ENCODE peak calls at places on chromosome 10, in nine cellular contexts. One of them, this sample, is unnamed.

GRCh38 chr10:3811331-3811870 is 26.4 kb upstream of the KLF6 start:
- DNase-seq in cardiac muscle cell: peak; percentile 69
- DNase-seq in neural progenitor cell: no peak
- DNase-seq in ascending aorta: no peak
- DNase-seq in mammary epithelial cell: peak; percentile 98
- DNase-seq in psoas muscle: no peak
- DNase-seq in heart left ventricle: peak; percentile 72
- DNase-seq in tibial artery: no peak
- DNase-seq in IMR-90: peak; percentile 71
- DNase-seq in this sample: no peak

GRCh38 chr10:73910764-73911552 is at the start of gene PLAU:
- DNase-seq in cardiac muscle cell: peak; percentile 43
- DNase-seq in psoas muscle: peak; percentile 68
- DNase-seq in heart left ventricle: peak; percentile 62
- DNase-seq in neural progenitor cell: peak; percentile 85
- DNase-seq in ascending aorta: no peak
- DNase-seq in tibial artery: peak; percentile 75
- DNase-seq in IMR-90: peak; percentile 57
- DNase-seq in mammary epithelial cell: peak; percentile 73
- DNase-seq in this sample: peak; percentile 80

GRCh38 chr10:97861351-97861750 is 11.7 kb downstream of the GOLGA7B start:
- DNase-seq in neural progenitor cell: no peak
- DNase-seq in heart left ventricle: no peak
- DNase-seq in IMR-90: peak; percentile 44
- DNase-seq in ascending aorta: no peak
- DNase-seq in tibial artery: no peak
- DNase-seq in mammary epithelial cell: peak; percentile 93
- DNase-seq in psoas muscle: peak; percentile 66
- DNase-seq in cardiac muscle cell: peak; percentile 45
- DNase-seq in this sample: no peak

GRCh38 chr10:112585960-112586359 is 138.9 kb downstream of the VTI1A start:
- DNase-seq in ascending aorta: no peak
- DNase-seq in mammary epithelial cell: no peak
- DNase-seq in IMR-90: no peak
- DNase-seq in heart left ventricle: no peak
- DNase-seq in tibial artery: no peak
- DNase-seq in cardiac muscle cell: peak; percentile 28
- DNase-seq in psoas muscle: no peak
- DNase-seq in neural progenitor cell: no peak
- DNase-seq in this sample: no peak

GRCh38 chr10:6678211-6678803 is 98.2 kb upstream of the PRKCQ start:
- DNase-seq in IMR-90: peak; percentile 29
- DNase-seq in neural progenitor cell: peak; percentile 68
- DNase-seq in tibial artery: peak; percentile 65
- DNase-seq in psoas muscle: no peak
- DNase-seq in heart left ventricle: no peak
- DNase-seq in ascending aorta: no peak
- DNase-seq in cardiac muscle cell: peak; percentile 65
- DNase-seq in mammary epithelial cell: peak; percentile 12
- DNase-seq in this sample: no peak

GRCh38 chr10:72846225-72846624 is 47.3 kb upstream of the OIT3 start:
- DNase-seq in IMR-90: peak; percentile 89
- DNase-seq in cardiac muscle cell: peak; percentile 58
- DNase-seq in heart left ventricle: no peak
- DNase-seq in ascending aorta: no peak
- DNase-seq in mammary epithelial cell: peak; percentile 95
- DNase-seq in neural progenitor cell: no peak
- DNase-seq in psoas muscle: no peak
- DNase-seq in tibial artery: no peak
- DNase-seq in this sample: no peak

GRCh38 chr10:94315975-94316464 is 46.7 kb downstream of the NOC3L start:
- DNase-seq in tibial artery: no peak
- DNase-seq in IMR-90: peak; percentile 76
- DNase-seq in psoas muscle: no peak
- DNase-seq in neural progenitor cell: peak; percentile 23
- DNase-seq in ascending aorta: no peak
- DNase-seq in cardiac muscle cell: peak; percentile 85
- DNase-seq in heart left ventricle: no peak
- DNase-seq in mammary epithelial cell: no peak
- DNase-seq in this sample: no peak

GRCh38 chr10:112672706-112673105 is 225.7 kb downstream of the VTI1A start:
- DNase-seq in tibial artery: no peak
- DNase-seq in neural progenitor cell: no peak
- DNase-seq in psoas muscle: no peak
- DNase-seq in mammary epithelial cell: no peak
- DNase-seq in heart left ventricle: no peak
- DNase-seq in cardiac muscle cell: no peak
- DNase-seq in IMR-90: no peak
- DNase-seq in ascending aorta: no peak
- DNase-seq in this sample: no peak

GRCh38 chr10:80261316-80262030 is 28.0 kb downstream of the MAT1A start:
- DNase-seq in cardiac muscle cell: no peak
- DNase-seq in IMR-90: no peak
- DNase-seq in psoas muscle: no peak
- DNase-seq in heart left ventricle: no peak
- DNase-seq in ascending aorta: no peak
- DNase-seq in tibial artery: no peak
- DNase-seq in neural progenitor cell: no peak
- DNase-seq in mammary epithelial cell: no peak
- DNase-seq in this sample: no peak

DNA sequence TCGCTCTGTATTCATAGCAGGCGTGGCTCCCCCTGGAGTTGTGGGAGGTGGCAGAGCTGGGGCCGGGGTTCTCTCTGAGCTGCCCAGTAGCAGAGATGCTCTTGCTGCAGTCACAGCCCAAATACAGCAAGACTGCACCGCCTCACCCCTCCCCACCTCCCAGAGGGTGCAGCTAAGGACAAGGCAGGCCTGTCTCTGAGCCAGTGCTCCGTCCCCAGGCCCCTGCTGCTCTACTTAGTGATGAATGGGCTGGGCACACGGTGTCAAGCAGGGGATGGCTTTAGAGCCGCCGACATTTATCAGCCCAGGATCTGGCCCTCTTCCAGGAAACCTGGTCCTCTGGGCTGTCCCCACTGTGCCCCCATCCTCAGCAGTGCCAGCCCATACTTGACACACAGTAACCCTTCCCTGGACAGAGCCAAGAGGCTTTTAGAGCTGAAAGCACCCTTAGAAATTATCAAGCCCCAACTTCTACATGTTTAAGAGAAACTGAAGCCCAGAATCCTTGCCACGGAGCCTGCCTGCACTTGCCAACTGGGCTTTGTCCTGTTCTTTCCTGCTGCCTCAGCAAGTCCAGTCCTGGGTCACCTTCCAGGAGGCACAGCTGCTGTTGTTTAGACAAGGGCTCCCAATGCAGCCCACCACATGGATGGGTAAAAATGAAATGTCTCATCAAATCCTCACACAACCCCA is 137.2 kb upstream of the UNC5B start:
- DNase-seq in mammary epithelial cell: peak; percentile 77
- DNase-seq in heart left ventricle: peak; percentile 54
- DNase-seq in psoas muscle: no peak
- DNase-seq in ascending aorta: no peak
- DNase-seq in tibial artery: peak; percentile 54
- DNase-seq in cardiac muscle cell: no peak
- DNase-seq in IMR-90: no peak
- DNase-seq in neural progenitor cell: no peak
- DNase-seq in this sample: no peak
- H3K27me3 ChIP-seq in mammary epithelial cell: no peaks in the 10 kb centered on the region
- H3K27me3 ChIP-seq in heart left ventricle: no peaks in the 10 kb centered on the region
- H3K27me3 ChIP-seq in psoas muscle: no peaks in the 10 kb centered on the region
- H3K27me3 ChIP-seq in ascending aorta: no peaks in the 10 kb centered on the region
- H3K27me3 ChIP-seq in tibial artery: no peaks in the 10 kb centered on the region
- H3K27me3 ChIP-seq in cardiac muscle cell: no peaks in the 10 kb centered on the region
- H3K27me3 ChIP-seq in IMR-90: peaks cover 45% of the 10 kb centered on the region
- H3K27me3 ChIP-seq in neural progenitor cell: no peaks in the 10 kb centered on the region
- H3K27me3 ChIP-seq in this sample: peaks cover 6% of the 10 kb centered on the region

DNA sequence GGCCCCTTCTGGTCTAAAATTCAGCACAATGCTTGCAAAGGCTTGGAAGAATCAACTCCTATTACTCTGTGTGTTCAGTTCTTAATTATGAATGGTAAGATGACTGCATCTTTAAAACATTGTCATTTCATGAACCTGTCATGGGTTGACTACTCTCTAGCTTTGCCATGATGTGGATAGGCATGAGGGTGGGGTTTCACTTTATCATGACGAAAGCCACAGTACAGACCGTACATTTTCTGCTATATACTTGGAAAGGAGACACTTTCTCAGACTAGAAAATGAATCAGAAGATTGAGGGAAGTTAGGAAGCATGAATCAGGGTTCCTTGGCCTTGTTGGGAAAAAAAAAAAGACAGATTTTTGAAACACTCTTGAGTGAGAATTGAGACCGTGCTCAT is 19.7 kb upstream of the MSRB2 start:
- DNase-seq in tibial artery: no peak
- DNase-seq in IMR-90: no peak
- DNase-seq in neural progenitor cell: no peak
- DNase-seq in psoas muscle: no peak
- DNase-seq in cardiac muscle cell: no peak
- DNase-seq in ascending aorta: no peak
- DNase-seq in mammary epithelial cell: no peak
- DNase-seq in heart left ventricle: no peak
- DNase-seq in this sample: no peak
- H3K36me3 ChIP-seq in tibial artery: no peaks in the 10 kb centered on the region
- H3K36me3 ChIP-seq in IMR-90: no peaks in the 10 kb centered on the region
- H3K36me3 ChIP-seq in neural progenitor cell: no peaks in the 10 kb centered on the region
- H3K36me3 ChIP-seq in psoas muscle: no peaks in the 10 kb centered on the region
- H3K36me3 ChIP-seq in cardiac muscle cell: no peaks in the 10 kb centered on the region
- H3K36me3 ChIP-seq in ascending aorta: no peaks in the 10 kb centered on the region
- H3K36me3 ChIP-seq in mammary epithelial cell: no peaks in the 10 kb centered on the region
- H3K36me3 ChIP-seq in heart left ventricle: no peaks in the 10 kb centered on the region
- H3K36me3 ChIP-seq in this sample: no peaks in the 10 kb centered on the region

GRCh38 chr10:84341538-84341856 is 13.1 kb downstream of the CCSER2 start:
- DNase-seq in psoas muscle: no peak
- DNase-seq in ascending aorta: no peak
- DNase-seq in tibial artery: no peak
- DNase-seq in neural progenitor cell: no peak
- DNase-seq in IMR-90: no peak
- DNase-seq in cardiac muscle cell: no peak
- DNase-seq in mammary epithelial cell: no peak
- DNase-seq in heart left ventricle: no peak
- DNase-seq in this sample: no peak
- H3K4me3 ChIP-seq in psoas muscle: no peak overlapping the region
- H3K4me3 ChIP-seq in ascending aorta: no peak overlapping the region
- H3K4me3 ChIP-seq in tibial artery: no peak overlapping the region
- H3K4me3 ChIP-seq in neural progenitor cell: no peak overlapping the region
- H3K4me3 ChIP-seq in IMR-90: no peak overlapping the region
- H3K4me3 ChIP-seq in cardiac muscle cell: no peak overlapping the region
- H3K4me3 ChIP-seq in mammary epithelial cell: no peak overlapping the region
- H3K4me3 ChIP-seq in heart left ventricle: no peak overlapping the region
- H3K4me3 ChIP-seq in this sample: no peak overlapping the region

GRCh38 chr10:101075775-101076174 is 14.0 kb downstream of the KAZALD1 start:
- DNase-seq in mammary epithelial cell: no peak
- DNase-seq in ascending aorta: no peak
- DNase-seq in heart left ventricle: no peak
- DNase-seq in cardiac muscle cell: no peak
- DNase-seq in IMR-90: no peak
- DNase-seq in psoas muscle: no peak
- DNase-seq in tibial artery: no peak
- DNase-seq in neural progenitor cell: no peak
- DNase-seq in this sample: no peak
- H3K27me3 ChIP-seq in mammary epithelial cell: no peaks in the 10 kb centered on the region
- H3K27me3 ChIP-seq in ascending aorta: no peaks in the 10 kb centered on the region
- H3K27me3 ChIP-seq in heart left ventricle: peaks cover 66% of the 10 kb centered on the region
- H3K27me3 ChIP-seq in cardiac muscle cell: peaks cover 33% of the 10 kb centered on the region
- H3K27me3 ChIP-seq in IMR-90: peaks cover 60% of the 10 kb centered on the region
- H3K27me3 ChIP-seq in psoas muscle: peaks cover 83% of the 10 kb centered on the region
- H3K27me3 ChIP-seq in tibial artery: peaks cover 76% of the 10 kb centered on the region
- H3K27me3 ChIP-seq in neural progenitor cell: peaks cover 95% of the 10 kb centered on the region
- H3K27me3 ChIP-seq in this sample: peaks cover 73% of the 10 kb centered on the region

DNA sequence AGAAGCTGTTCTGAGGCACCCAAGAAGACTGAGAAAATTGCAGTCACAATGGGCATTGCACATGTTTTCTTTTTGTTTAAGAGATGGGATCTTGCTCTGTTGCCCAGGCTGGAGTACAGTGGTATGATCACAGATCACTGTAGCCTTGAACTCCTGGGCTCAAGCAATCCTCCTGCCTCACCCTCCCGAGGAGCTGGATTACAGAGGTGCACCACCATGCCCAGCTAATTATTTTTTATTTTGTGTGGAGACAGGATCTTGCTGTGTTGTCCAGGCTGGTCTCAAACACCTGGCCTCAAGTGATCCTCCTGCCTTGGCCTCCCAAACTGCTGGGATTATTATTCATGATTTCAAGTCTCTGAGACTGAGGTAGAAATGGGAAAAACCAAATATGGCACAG is 168.7 kb downstream of the PIP4K2A start:
- DNase-seq in IMR-90: no peak
- DNase-seq in ascending aorta: no peak
- DNase-seq in neural progenitor cell: no peak
- DNase-seq in cardiac muscle cell: no peak
- DNase-seq in psoas muscle: no peak
- DNase-seq in mammary epithelial cell: no peak
- DNase-seq in tibial artery: no peak
- DNase-seq in heart left ventricle: no peak
- DNase-seq in this sample: no peak
- H3K36me3 ChIP-seq in IMR-90: peaks cover 34% of the 10 kb centered on the region
- H3K36me3 ChIP-seq in ascending aorta: peaks cover 84% of the 10 kb centered on the region
- H3K36me3 ChIP-seq in neural progenitor cell: no peaks in the 10 kb centered on the region
- H3K36me3 ChIP-seq in cardiac muscle cell: peaks cover 8% of the 10 kb centered on the region
- H3K36me3 ChIP-seq in psoas muscle: peaks cover 3% of the 10 kb centered on the region
- H3K36me3 ChIP-seq in mammary epithelial cell: no peaks in the 10 kb centered on the region
- H3K36me3 ChIP-seq in tibial artery: peaks cover 79% of the 10 kb centered on the region
- H3K36me3 ChIP-seq in heart left ventricle: peaks cover under 1% of the 10 kb centered on the region
- H3K36me3 ChIP-seq in this sample: peaks cover 73% of the 10 kb centered on the region

GRCh38 chr10:77156406-77156879 is 481.2 kb downstream of the KCNMA1 start:
- DNase-seq in IMR-90: peak; percentile 75
- DNase-seq in cardiac muscle cell: peak; percentile 67
- DNase-seq in psoas muscle: no peak
- DNase-seq in heart left ventricle: no peak
- DNase-seq in tibial artery: no peak
- DNase-seq in neural progenitor cell: no peak
- DNase-seq in ascending aorta: no peak
- DNase-seq in mammary epithelial cell: peak; percentile 27
- DNase-seq in this sample: no peak
- H3K4me3 ChIP-seq in IMR-90: no peak overlapping the region
- H3K4me3 ChIP-seq in cardiac muscle cell: no peak overlapping the region
- H3K4me3 ChIP-seq in psoas muscle: no peak overlapping the region
- H3K4me3 ChIP-seq in heart left ventricle: no peak overlapping the region
- H3K4me3 ChIP-seq in tibial artery: no peak overlapping the region
- H3K4me3 ChIP-seq in neural progenitor cell: no peak overlapping the region
- H3K4me3 ChIP-seq in ascending aorta: no peak overlapping the region
- H3K4me3 ChIP-seq in mammary epithelial cell: no peak overlapping the region
- H3K4me3 ChIP-seq in this sample: no peak overlapping the region